ENCODE peak calls at places on chromosomes 3 and 15, in eight cellular contexts. V is fibroblast of lung; E is psoas muscle; R is MCF 10A; I is NCI-H748 treated with DMSO at 0.1 percent for 48 hours; L is ACHN; D is endothelial cell of umbilical vein; J is stimulated activated CD4-positive, alpha-beta T cell treated with anti-CD3 and anti-CD28 coated beads, Interleukin-1b, Interleukin-23, amount 100 ng/mL, for 4 hours. C is an unnamed sample.

GRCh38 chr15:68310178-68310810 is 32.7 kb downstream of the FEM1B start:
- DNase-seq in V (no peak), I (no peak), J (no peak), R (no peak), E (no peak), D (no peak), L (no peak), C (no peak)

GRCh38 chr3:134291300-134292254 is 40.9 kb upstream of the RYK start:
- DNase-seq in I (no peak), L (no peak), R (peak), V (peak), J (no peak), D (no peak), E (peak), C (no peak)

GRCh38 chr3:126358038-126358815 is 1.0 kb upstream of the KLF15 start:
- DNase-seq in E (no peak), J (no peak), R (peak), L (no peak), D (no peak), V (no peak), I (no peak), C (peak)

GRCh38 chr3:25428003-25428861 is at the start of gene RARB:
- DNase-seq in E (peak), J (no peak), R (peak), L (peak), I (peak), V (peak), D (peak), C (peak)

GRCh38 chr3:149174901-149175300 is 45.5 kb downstream of the HPS3 start:
- DNase-seq in V (peak), D (no peak), I (no peak), J (no peak), E (no peak), R (no peak), L (peak), C (no peak)

GRCh38 chr3:32176989-32177701 is 61.3 kb upstream of the CMTM8 start:
- DNase-seq in I (peak), E (no peak), D (peak), L (peak), J (no peak), V (peak), R (peak), C (peak)

GRCh38 chr15:43436395-43436794 is 56.6 kb downstream of the TP53BP1 start:
- DNase-seq in V (no peak), D (no peak), E (no peak), R (no peak), L (no peak), J (no peak), I (no peak), C (no peak)

GRCh38 chr3:72613871-72614270 is 234.4 kb downstream of the SHQ1 start:
- DNase-seq in V (no peak), J (no peak), R (no peak), E (no peak), I (no peak), L (no peak), D (no peak), C (no peak)

GRCh38 chr3:12159227-12159601 is 502 bp upstream of the TIMP4 start:
- DNase-seq in V (no peak), L (no peak), E (no peak), I (no peak), J (no peak), R (no peak), D (no peak), C (peak)

GRCh38 chr15:99454941-99455795 is 110.6 kb upstream of the MEF2A start:
- DNase-seq in R (peak), V (peak), J (no peak), E (peak), I (no peak), L (peak), D (peak), C (no peak)

GRCh38 chr3:4493931-4494806 is 1.0 kb downstream of the ITPR1 start:
- DNase-seq in J (no peak), V (peak), I (no peak), L (peak), D (peak), R (peak), E (no peak), C (peak)

GRCh38 chr3:80263260-80263659 is 495.5 kb upstream of the ROBO1 start:
- DNase-seq in D (no peak), V (peak), R (no peak), E (no peak), J (no peak), I (no peak), L (no peak), C (peak)

GRCh38 chr3:11060500-11061251 is 68.1 kb downstream of the SLC6A1 start:
- DNase-seq in J (peak), V (peak), R (peak), I (peak), D (peak), L (peak), E (peak), C (peak)

GRCh38 chr3:98846101-98846500 is 55.4 kb downstream of the DCBLD2 start:
- DNase-seq in E (no peak), R (no peak), L (no peak), I (no peak), D (no peak), V (peak), J (no peak), C (no peak)

GRCh38 chr3:38545396-38545949 is 49.3 kb downstream of the EXOG start:
- DNase-seq in R (no peak), E (no peak), V (no peak), L (no peak), J (no peak), D (no peak), I (no peak), C (peak)

GRCh38 chr15:65827065-65827464 is 35.0 kb upstream of the DENND4A start:
- DNase-seq in E (no peak), I (no peak), J (no peak), D (no peak), L (no peak), R (no peak), V (no peak), C (no peak)

GRCh38 chr3:128481438-128481942 is 11.5 kb downstream of the GATA2 start:
- DNase-seq in E (peak), V (no peak), R (no peak), D (peak), L (no peak), J (no peak), I (no peak), C (peak)

C was measured in NCI-H69.